ENCODE peak calls at places on chromosomes 3 and 15, in ten cellular contexts. L is B cell; N is MCF 10A; U is HCT116; O is CD4-positive, alpha-beta T cell; H is PC-9; A is progenitor cell of endocrine pancreas; Q is AG09309; M is brain microvascular endothelial cell; E is activated B cell treated with CpG ODN at 0.5 μM for 24 hours. S is an unnamed sample.

GRCh38 chr15:66481107-66481856 is 16.3 kb downstream of the SNAPC5 start:
- DNase-seq in L (no peak), N (no peak), U (no peak), O (no peak), H (peak; percentile 68), A (no peak), Q (no peak), M (no peak), E (no peak), S (no peak)

GRCh38 chr3:12237076-12237475 is 51.8 kb upstream of the PPARG start:
- DNase-seq in L (no peak), N (no peak), U (no peak), O (no peak), H (no peak), A (no peak), Q (no peak), M (no peak), E (no peak), S (no peak)

GRCh38 chr3:155934215-155934614 is 63.8 kb downstream of the GMPS start:
- DNase-seq in L (no peak), N (no peak), U (no peak), O (no peak), H (no peak), A (no peak), Q (no peak), M (no peak), E (no peak), S (no peak)

GRCh38 chr3:126142652-126143051 is 37.7 kb downstream of the ALDH1L1 start:
- DNase-seq in L (no peak), N (no peak), U (no peak), O (no peak), H (no peak), A (no peak), Q (no peak), M (no peak), E (no peak), S (no peak)

GRCh38 chr3:70108546-70108945 is 109.0 kb downstream of the SAMMSON start:
- DNase-seq in L (no peak), N (no peak), U (no peak), O (no peak), H (no peak), A (no peak), Q (no peak), M (no peak), E (no peak), S (no peak)

GRCh38 chr15:96924570-96924969 is 594.1 kb downstream of the NR2F2 start:
- DNase-seq in L (no peak), N (no peak), U (no peak), O (no peak), H (no peak), A (no peak), Q (no peak), M (no peak), E (no peak), S (no peak)

GRCh38 chr3:195956577-195956976 is 48.2 kb upstream of the TNK2 start:
- DNase-seq in L (no peak), N (no peak), U (no peak), O (no peak), H (no peak), A (no peak), Q (no peak), M (no peak), E (no peak), S (no peak)

GRCh38 chr3:9750556-9751411 is 1.0 kb downstream of the OGG1 start:
- DNase-seq in L (no peak), N (peak; percentile 12), U (no peak), O (no peak), H (no peak), A (no peak), Q (no peak), M (peak; percentile 28), E (no peak), S (no peak)

GRCh38 chr3:129622418-129622872 is 16.0 kb upstream of the PLXND1 start:
- DNase-seq in L (no peak), N (no peak), U (no peak), O (no peak), H (no peak), A (no peak), Q (no peak), M (no peak), E (no peak), S (no peak)

GRCh38 chr15:77069521-77070121 is 1.3 kb downstream of the TSPAN3 start:
- DNase-seq in L (no peak), N (peak; percentile 42), U (no peak), O (no peak), H (no peak), A (no peak), Q (no peak), M (no peak), E (no peak), S (no peak)

GRCh38 chr15:77071338-77072223 is 672 bp upstream of the TSPAN3 start:
- DNase-seq in L (no peak), N (no peak), U (no peak), O (no peak), H (no peak), A (no peak), Q (no peak), M (no peak), E (no peak), S (no peak)

GRCh38 chr15:77070180-77070499 is 769 bp downstream of the TSPAN3 start:
- DNase-seq in L (no peak), N (no peak), U (no peak), O (no peak), H (no peak), A (no peak), Q (no peak), M (no peak), E (no peak), S (no peak)

GRCh38 chr15:77068633-77069032 is 2.3 kb downstream of the TSPAN3 start:
- DNase-seq in L (no peak), N (no peak), U (no peak), O (no peak), H (no peak), A (no peak), Q (no peak), M (no peak), E (no peak), S (no peak)

DNA sequence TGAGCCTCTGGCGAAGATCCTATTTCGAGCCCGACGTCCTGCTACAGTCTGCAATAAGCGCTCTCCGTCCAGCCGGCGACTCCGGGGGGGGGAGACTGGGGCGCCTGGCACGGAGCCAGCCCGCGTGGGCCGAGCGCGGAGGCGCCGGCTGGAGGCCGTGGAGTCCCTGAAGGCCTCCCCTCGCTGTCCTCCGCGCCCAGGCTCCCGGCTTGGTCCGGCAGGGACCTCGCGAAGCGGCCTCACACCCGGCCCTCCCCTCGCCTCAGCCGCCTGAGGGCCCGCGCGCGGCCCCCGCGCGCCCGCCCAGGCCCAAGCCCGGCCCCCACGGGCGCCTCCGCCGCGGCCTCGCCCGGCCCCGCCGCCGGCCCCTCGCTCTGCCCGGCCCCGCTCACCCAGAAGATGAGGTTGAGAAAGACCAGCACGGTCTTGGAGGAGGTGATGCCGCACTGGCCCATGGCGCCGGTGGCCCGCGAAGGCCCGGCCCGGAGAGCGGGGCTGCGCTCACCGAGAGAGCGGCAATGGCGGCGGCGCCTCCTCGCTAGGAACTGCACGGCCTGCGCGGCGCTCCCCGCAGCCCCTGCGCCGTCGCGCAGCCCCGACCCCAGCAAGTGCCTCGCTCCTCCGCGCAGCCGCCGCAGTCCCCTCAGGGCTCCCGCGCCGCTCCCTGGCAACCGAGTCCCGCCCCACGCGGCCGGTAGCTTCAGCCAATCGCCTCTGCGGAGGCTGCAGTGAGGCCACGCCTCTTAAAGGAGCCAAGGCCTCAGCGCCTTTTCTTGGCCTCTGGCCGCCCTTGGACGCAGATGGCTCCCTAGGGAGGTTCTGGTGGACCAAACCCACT is at the start of gene TSPAN3:
- DNase-seq in L (peak; percentile 96), N (peak; percentile 89), U (peak; percentile 75), O (peak; percentile 91), H (peak; percentile 92), A (peak; percentile 95), Q (no peak), M (peak; percentile 81), E (peak; percentile 95), S (peak; percentile 96)
- TF ChIP-seq CTCF in L (no peak), N (no peak), U (no peak), O (no peak), H (no peak), A (no peak), Q (no peak), M (no peak), E (no peak), S (no peak)

DNA sequence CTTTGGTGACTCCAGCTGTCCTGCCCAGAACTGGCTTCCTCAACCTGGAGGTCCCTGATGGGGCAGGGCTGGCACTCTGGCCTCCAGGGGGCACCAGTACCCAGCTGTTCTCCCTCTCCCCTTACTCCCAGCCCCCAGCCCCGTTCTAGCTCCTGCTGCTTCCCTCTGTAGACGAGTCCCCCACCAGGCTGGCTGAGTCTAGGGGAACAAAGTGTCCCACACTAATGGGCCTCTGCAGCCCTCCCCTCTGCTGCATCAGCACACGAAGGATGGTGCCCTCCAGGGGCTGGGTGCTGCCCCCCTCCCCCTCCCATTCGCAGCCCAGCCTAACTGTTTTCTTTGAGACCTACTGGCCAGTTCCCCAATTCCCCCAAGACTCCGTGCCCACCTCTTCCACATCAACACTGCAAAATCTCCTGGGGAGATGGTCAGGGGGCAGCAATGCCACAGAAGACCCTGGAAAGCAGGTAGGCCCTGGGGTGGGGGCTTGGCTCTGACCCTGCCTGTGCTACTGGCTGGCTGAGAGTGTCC is 4.2 kb downstream of the RHCG start:
- DNase-seq in L (no peak), N (peak; percentile 35), U (no peak), O (no peak), H (no peak), A (peak; percentile 33), Q (no peak), M (no peak), E (no peak), S (peak; percentile 65)
- TF ChIP-seq CTCF in L (no peak), N (peak; percentile 29), U (peak; percentile 30), O (no peak), H (peak; percentile 66), A (peak; percentile 61), Q (peak; percentile 53), M (peak; percentile 74), E (no peak), S (peak; percentile 49)

GRCh38 chr15:74842581-74843444 is at the start of gene ULK3:
- DNase-seq in L (peak; percentile 99), N (peak; percentile 89), U (peak; percentile 61), O (peak; percentile 91), H (peak; percentile 87), A (peak; percentile 93), Q (no peak), M (peak; percentile 77), E (peak; percentile 97), S (peak; percentile 95)
- TF ChIP-seq CTCF in L (peak; percentile 80), N (peak; percentile 76), U (peak; percentile 18), O (peak; percentile 56), H (peak; percentile 59), A (peak; percentile 70), Q (peak; percentile 41), M (no peak), E (no peak), S (peak; percentile 55)

DNA sequence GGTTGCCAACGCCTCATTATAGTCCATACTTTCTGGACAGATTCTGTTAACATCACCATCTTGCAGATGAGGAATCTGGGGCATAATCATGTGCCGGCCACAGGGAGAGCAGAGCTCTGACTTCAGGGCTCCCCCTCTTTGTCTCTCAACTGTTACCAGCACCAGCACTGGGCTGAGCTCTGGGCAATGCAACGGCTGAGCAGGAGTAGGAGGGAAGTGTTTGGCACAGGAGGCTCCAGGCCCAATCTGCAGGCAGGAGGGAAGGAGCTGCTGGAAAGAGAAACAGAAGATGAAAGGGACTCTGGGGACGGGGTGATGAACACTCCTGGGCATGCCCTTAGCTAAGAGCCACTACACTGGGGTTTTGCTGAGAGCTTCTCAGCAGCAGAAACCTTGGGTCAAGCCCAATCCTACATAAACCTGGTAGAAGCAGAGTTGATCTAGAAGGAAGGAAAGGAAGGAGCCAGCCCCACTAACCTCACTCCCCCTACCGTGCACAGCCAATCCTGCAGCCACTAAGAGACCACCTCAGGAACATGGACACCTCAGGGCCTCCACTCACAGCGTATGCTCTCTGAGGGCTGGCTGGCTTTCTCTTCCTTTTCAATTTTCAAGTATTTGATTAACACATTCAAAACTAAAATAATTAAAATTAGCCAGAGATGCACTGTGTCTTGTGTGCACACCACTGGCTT is 73.1 kb upstream of the SPATA12 start:
- DNase-seq in L (no peak), N (no peak), U (no peak), O (peak; percentile 11), H (no peak), A (no peak), Q (no peak), M (no peak), E (no peak), S (peak; percentile 37)
- TF ChIP-seq CTCF in L (peak; percentile 18), N (no peak), U (no peak), O (no peak), H (no peak), A (peak; percentile 48), Q (no peak), M (peak; percentile 73), E (no peak), S (peak; percentile 39)